ENCODE peak calls at places on chromosome 20, in seven cellular contexts. D is aorta, W is retina, Y is foreskin fibroblast, O is activated B cell treated with CpG ODN at 0.5 μM for 24 hours, H is kidney tubule cell, P is putamen. F is an unnamed sample.

GRCh38 chr20:5973172-5973571 is 22.7 kb downstream of the MCM8 start:
- DNase-seq in W (no peak), P (no peak), Y (peak; percentile 21), H (peak; percentile 99), O (no peak), D (no peak), F (no peak)

GRCh38 chr20:58623579-58624473 is 27.3 kb upstream of the STX16 start:
- DNase-seq in Y (peak; percentile 93), D (peak; percentile 91), O (no peak), H (peak; percentile 92), W (peak; percentile 66), P (no peak), F (no peak)

GRCh38 chr20:46218656-46219055 is 89.6 kb downstream of the CDH22 start:
- DNase-seq in H (no peak), O (no peak), Y (no peak), D (peak; percentile 10), P (no peak), W (no peak), F (no peak)

GRCh38 chr20:25251558-25251957 is 3.7 kb downstream of the PYGB start:
- DNase-seq in D (no peak), O (no peak), W (no peak), H (no peak), P (no peak), Y (no peak), F (peak; percentile 24)

GRCh38 chr20:3068986-3069900 is 2.2 kb upstream of the OXT start:
- DNase-seq in O (no peak), H (peak; percentile 83), D (no peak), Y (peak; percentile 61), W (no peak), P (no peak), F (no peak)

GRCh38 chr20:37282558-37282957 is 6.9 kb upstream of the MANBAL start:
- DNase-seq in Y (peak; percentile 73), W (peak; percentile 38), O (no peak), P (no peak), H (peak; percentile 26), D (no peak), F (no peak)

GRCh38 chr20:19071442-19071717 is 141.1 kb upstream of the SLC24A3 start:
- DNase-seq in H (no peak), W (no peak), Y (no peak), D (no peak), O (no peak), P (no peak), F (no peak)

GRCh38 chr20:62795023-62795761 is 1.1 kb upstream of the MRGBP start:
- DNase-seq in H (peak; percentile 53), O (peak; percentile 62), Y (peak; percentile 46), P (peak; percentile 69), D (peak; percentile 71), W (peak; percentile 88), F (peak; percentile 25)

GRCh38 chr20:4064118-4064962 is 49.0 kb upstream of the RNF24 start:
- DNase-seq in H (peak; percentile 89), W (no peak), D (peak; percentile 95), O (no peak), P (peak; percentile 33), Y (peak; percentile 97), F (peak; percentile 72)

F was measured in midbrain.